ENCODE peak calls at places on chromosomes 7 and 10, in five cellular contexts. R, W, U, Q and C are unnamed samples.

GRCh38 chr7:94655884-94656657 is at the start of gene SGCE:
- DNase-seq in U (no peak), R (peak), W (peak), Q (peak), C (peak)

GRCh38 chr10:77715081-77715480 is 77.5 kb upstream of the KCNMA1 start:
- DNase-seq in Q (peak), R (peak), U (no peak), W (no peak), C (peak)

GRCh38 chr10:104128214-104128613 is 6.2 kb downstream of the SFR1 start:
- DNase-seq in W (no peak), U (no peak), Q (no peak), R (peak), C (no peak)

GRCh38 chr10:24617771-24618396 is 105.8 kb downstream of the ARHGAP21 start:
- DNase-seq in W (peak), R (peak), U (no peak), Q (peak), C (peak)

GRCh38 chr7:155796381-155797261 is 15.6 kb downstream of the SHH start:
- DNase-seq in R (peak), W (peak), U (no peak), Q (no peak), C (peak)

GRCh38 chr7:43569424-43569823 is 13.5 kb upstream of the STK17A start:
- DNase-seq in U (no peak), W (no peak), R (peak), Q (no peak), C (no peak)

GRCh38 chr10:77504196-77504869 is 133.3 kb downstream of the KCNMA1 start:
- DNase-seq in U (no peak), R (no peak), Q (peak), W (no peak), C (no peak)

GRCh38 chr10:119404719-119405504 is 137.6 kb downstream of the RGS10 start:
- DNase-seq in R (no peak), Q (no peak), W (no peak), U (no peak), C (no peak)

GRCh38 chr7:28855538-28856217 is 102.5 kb downstream of the TRIL start:
- DNase-seq in R (peak), Q (peak), U (no peak), W (no peak), C (peak)

GRCh38 chr7:76296743-76297740 is 5.4 kb upstream of the HSPB1 start:
- DNase-seq in W (no peak), Q (no peak), R (peak), U (no peak), C (peak)

GRCh38 chr10:34194259-34194658 is 620.8 kb downstream of the PARD3 start:
- DNase-seq in Q (no peak), W (no peak), R (no peak), U (no peak), C (no peak)

GRCh38 chr7:126838194-126838593 is 414.5 kb downstream of the GRM8 start:
- DNase-seq in R (no peak), U (no peak), Q (no peak), W (no peak), C (no peak)

GRCh38 chr10:88194041-88194887 is 330.8 kb downstream of the PTEN start:
- DNase-seq in U (no peak), R (no peak), W (peak), Q (peak), C (peak)

GRCh38 chr10:6416892-6417512 is 163.1 kb downstream of the PRKCQ start:
- DNase-seq in Q (peak), U (no peak), W (no peak), R (peak), C (peak)

GRCh38 chr10:93422121-93422520 is 60.0 kb downstream of the MYOF start:
- DNase-seq in Q (no peak), W (no peak), R (no peak), U (no peak), C (no peak)

DNA sequence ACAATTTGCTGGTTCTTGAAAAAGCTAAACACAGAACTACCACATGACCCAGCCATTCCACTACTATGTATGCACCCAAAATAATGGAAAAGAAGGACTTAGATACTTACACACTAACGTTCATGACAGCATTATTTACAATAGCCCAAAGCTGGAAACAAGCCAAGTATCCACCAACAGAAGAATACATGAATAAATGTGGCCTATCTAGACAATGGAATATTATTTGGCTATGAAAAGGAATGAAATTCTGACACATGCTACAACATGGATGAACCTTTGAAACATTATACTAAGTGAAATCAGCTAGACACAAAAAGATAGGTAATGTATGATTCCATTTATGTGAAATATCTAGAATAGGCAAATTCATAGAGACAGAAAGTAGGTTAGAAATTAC is 67.4 kb upstream of the EXOC4 start:
- DNase-seq in Q (no peak), R (no peak), U (no peak), W (no peak), C (no peak)
- H3K27ac ChIP-seq in Q (no peak), R (no peak), U (no peak), W (no peak), C (no peak)

GRCh38 chr7:138981332-138982203 is at the start of gene KIAA1549:
- DNase-seq in W (peak), Q (peak), R (peak), U (no peak), C (peak)
- H3K27ac ChIP-seq in W (no peak), Q (peak), R (peak), U (peak), C (peak)

GRCh38 chr7:111091623-111092370 is 870 bp downstream of the LRRN3 start:
- DNase-seq in R (no peak), Q (no peak), U (no peak), W (no peak), C (no peak)
- H3K27ac ChIP-seq in R (no peak), Q (no peak), U (no peak), W (peak), C (no peak)

GRCh38 chr10:91607661-91608442 is 25.0 kb downstream of the PPP1R3C start:
- DNase-seq in R (no peak), U (no peak), Q (no peak), W (no peak), C (no peak)

GRCh38 chr10:91610919-91611318 is 22.0 kb downstream of the PPP1R3C start:
- DNase-seq in Q (no peak), U (no peak), R (no peak), W (no peak), C (no peak)

GRCh38 chr10:91613411-91614253 is 19.2 kb downstream of the PPP1R3C start:
- DNase-seq in U (no peak), W (no peak), Q (peak), R (peak), C (peak)

GRCh38 chr10:91614254-91614624 is 18.6 kb downstream of the PPP1R3C start:
- DNase-seq in U (no peak), W (no peak), R (peak), Q (no peak), C (peak)

GRCh38 chr10:91610444-91610843 is 22.4 kb downstream of the PPP1R3C start:
- DNase-seq in W (no peak), Q (no peak), U (no peak), R (no peak), C (peak)
- H3K27ac ChIP-seq in W (no peak), Q (no peak), U (no peak), R (no peak), C (no peak)

GRCh38 chr10:122655524-122656307 is 43.9 kb downstream of the C10orf120 start:
- DNase-seq in U (no peak), W (no peak), Q (no peak), R (no peak), C (no peak)
- H3K27ac ChIP-seq in U (no peak), W (no peak), Q (no peak), R (no peak), C (no peak)

GRCh38 chr7:74033372-74034311 is 5.7 kb downstream of the ELN start:
- DNase-seq in U (no peak), Q (no peak), W (no peak), R (no peak), C (peak)
- H3K27ac ChIP-seq in U (peak), Q (no peak), W (no peak), R (no peak), C (peak)